ENCODE peak calls at places on chromosomes 3 and 15, in four cellular contexts. X, Y, J and P are unnamed samples.

GRCh38 chr15:23565395-23566069 is at the start of gene MKRN3:
- DNase-seq in J (peak), X (peak), Y (no peak), P (no peak)

GRCh38 chr3:153977148-153977547 is 144.0 kb upstream of the ARHGEF26 start:
- DNase-seq in Y (no peak), J (peak), X (no peak), P (no peak)

GRCh38 chr3:94036909-94037507 is 8.6 kb upstream of the STX19 start:
- DNase-seq in Y (no peak), X (no peak), J (peak), P (no peak)

GRCh38 chr15:89978914-89979313 is 22.2 kb upstream of the ZNF710 start:
- DNase-seq in Y (no peak), X (no peak), J (no peak), P (no peak)

GRCh38 chr15:27679621-27680521 is 419.2 kb downstream of the OCA2 start:
- DNase-seq in X (no peak), Y (no peak), J (no peak), P (no peak)

GRCh38 chr3:137738710-137739109 is 25.4 kb upstream of the SOX14 start:
- DNase-seq in X (no peak), Y (no peak), J (no peak), P (no peak)

GRCh38 chr15:66864871-66865281 is 162.8 kb downstream of the SMAD6 start:
- DNase-seq in X (peak), J (no peak), Y (no peak), P (no peak)

GRCh38 chr3:103949690-103950089 is 1417.0 kb upstream of the ALCAM start:
- DNase-seq in J (no peak), X (no peak), Y (no peak), P (no peak)

GRCh38 chr15:40106203-40107161 is 2.2 kb downstream of the BMF start:
- DNase-seq in X (no peak), J (peak), Y (peak), P (peak)

GRCh38 chr15:70114226-70114625 is 16.5 kb upstream of the TLE3 start:
- DNase-seq in Y (no peak), J (no peak), X (no peak), P (no peak)

GRCh38 chr3:49602877-49603411 is 48.7 kb downstream of the BSN start:
- DNase-seq in Y (no peak), X (no peak), J (no peak), P (no peak)

GRCh38 chr3:77464106-77464688 is 424.3 kb downstream of the ROBO2 start:
- DNase-seq in Y (no peak), J (no peak), X (no peak), P (no peak)

GRCh38 chr3:126849768-126850167 is 133.1 kb upstream of the PLXNA1 start:
- DNase-seq in J (no peak), X (no peak), Y (no peak), P (no peak)

GRCh38 chr3:62467936-62468722 is 94.8 kb upstream of the FEZF2 start:
- DNase-seq in J (no peak), Y (no peak), X (no peak), P (no peak)

GRCh38 chr3:39962566-39962965 is 153.2 kb downstream of the MYRIP start:
- DNase-seq in X (no peak), J (peak), Y (no peak), P (no peak)

GRCh38 chr3:155202626-155203025 is 90.9 kb downstream of the STRIT1 start:
- DNase-seq in J (peak), X (no peak), Y (peak), P (no peak)

GRCh38 chr3:17894434-17895060 is 152.1 kb upstream of the TBC1D5 start:
- DNase-seq in J (peak), X (no peak), Y (no peak), P (no peak)

GRCh38 chr3:184583345-184584000 is 21.9 kb downstream of the EPHB3 start:
- DNase-seq in X (peak), Y (no peak), J (no peak), P (no peak)

GRCh38 chr15:56765252-56765651 is 31.9 kb upstream of the ZNF280D start:
- DNase-seq in Y (no peak), X (no peak), J (peak), P (no peak)

GRCh38 chr3:109532257-109533216 is 195.2 kb upstream of the DPPA4 start:
- DNase-seq in J (peak), Y (no peak), X (peak), P (no peak)

GRCh38 chr15:42679285-42680141 is 57.4 kb downstream of the CDAN1 start:
- DNase-seq in X (no peak), J (no peak), Y (peak), P (no peak)

GRCh38 chr15:64096486-64097431 is 977 bp downstream of the SNX1 start:
- DNase-seq in Y (no peak), J (peak), X (no peak), P (no peak)

GRCh38 chr3:194756460-194757355 is 71.0 kb downstream of the FAM43A start:
- DNase-seq in X (peak), Y (no peak), J (no peak), P (peak)

GRCh38 chr15:61731081-61731480 is 329.2 kb downstream of the VPS13C start:
- DNase-seq in Y (no peak), X (no peak), J (no peak), P (no peak)

GRCh38 chr15:85580914-85581313 is 200.5 kb downstream of the AKAP13 start:
- DNase-seq in X (no peak), J (no peak), Y (no peak), P (peak)

GRCh38 chr3:157823050-157823449 is 283.2 kb downstream of the SHOX2 start:
- DNase-seq in X (no peak), J (no peak), Y (no peak), P (no peak)

GRCh38 chr15:63469190-63469589 is 35.2 kb upstream of the USP3 start:
- DNase-seq in X (no peak), J (no peak), Y (no peak), P (no peak)

GRCh38 chr15:29089731-29090616 is 179.6 kb downstream of the NSMCE3 start:
- DNase-seq in J (peak), Y (no peak), X (no peak), P (peak)

GRCh38 chr3:46593274-46593862 is 19.0 kb upstream of the FAM240A start:
- DNase-seq in Y (no peak), X (no peak), J (no peak), P (no peak)
- TF ChIP-seq CTCF in Y (no peak), X (no peak), J (no peak), P (no peak)

DNA sequence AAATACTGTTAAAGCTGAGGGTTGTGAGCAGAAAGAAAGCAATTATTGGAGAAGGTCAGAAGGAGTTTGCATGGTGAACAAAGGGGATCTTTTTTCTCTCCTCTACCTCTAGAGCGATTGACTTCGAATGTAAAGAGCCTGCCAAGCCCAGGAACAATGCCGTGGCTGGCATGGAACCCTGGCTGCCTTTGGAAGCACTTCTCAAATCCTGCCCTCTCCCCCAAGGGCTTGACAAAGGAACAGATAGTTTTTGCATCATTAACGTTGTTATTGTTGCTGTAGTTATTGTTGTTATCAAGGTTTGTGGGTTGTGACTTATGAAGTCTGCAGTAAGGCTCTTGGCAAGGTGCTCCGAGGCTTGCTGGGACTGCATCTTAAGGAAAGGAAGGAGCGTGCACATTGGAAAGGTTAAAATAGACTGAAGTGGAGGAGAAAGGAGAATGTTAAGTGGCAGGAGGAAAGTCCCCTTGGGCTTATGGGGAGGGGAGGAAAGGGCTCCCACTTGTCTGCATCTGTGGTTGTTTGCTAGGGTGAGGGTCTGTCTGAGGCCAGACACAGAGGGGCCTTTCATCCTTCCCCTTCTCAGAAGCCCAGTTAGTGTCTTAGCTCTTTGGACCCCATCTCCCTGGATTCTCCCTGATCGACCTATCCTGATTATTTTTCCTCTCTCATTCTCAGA is 16.8 kb downstream of the PDIA5 start:
- DNase-seq in J (peak), X (no peak), Y (no peak), P (no peak)
- H3K4me3 ChIP-seq in J (no peak), X (no peak), Y (no peak), P (no peak)

GRCh38 chr15:100132309-100132708 is 209.5 kb downstream of the ADAMTS17 start:
- DNase-seq in X (no peak), J (no peak), Y (no peak), P (no peak)
- TF ChIP-seq CTCF in X (no peak), J (no peak), Y (no peak), P (no peak)

GRCh38 chr3:188126931-188127330 is 27.0 kb upstream of the LPP start:
- DNase-seq in X (no peak), Y (no peak), J (no peak), P (no peak)
- H3K4me3 ChIP-seq in X (no peak), Y (no peak), J (no peak), P (no peak)

GRCh38 chr15:74809242-74809641 is 3.4 kb upstream of the LMAN1L start:
- DNase-seq in Y (no peak), X (no peak), J (no peak), P (no peak)

GRCh38 chr15:74808073-74808839 is 4.4 kb upstream of the LMAN1L start:
- DNase-seq in X (no peak), Y (no peak), J (no peak), P (no peak)

GRCh38 chr15:74807302-74807701 is 5.3 kb upstream of the LMAN1L start:
- DNase-seq in X (no peak), Y (no peak), J (no peak), P (no peak)

GRCh38 chr15:74809951-74810350 is 2.7 kb upstream of the LMAN1L start:
- DNase-seq in J (no peak), Y (no peak), X (no peak), P (no peak)

DNA sequence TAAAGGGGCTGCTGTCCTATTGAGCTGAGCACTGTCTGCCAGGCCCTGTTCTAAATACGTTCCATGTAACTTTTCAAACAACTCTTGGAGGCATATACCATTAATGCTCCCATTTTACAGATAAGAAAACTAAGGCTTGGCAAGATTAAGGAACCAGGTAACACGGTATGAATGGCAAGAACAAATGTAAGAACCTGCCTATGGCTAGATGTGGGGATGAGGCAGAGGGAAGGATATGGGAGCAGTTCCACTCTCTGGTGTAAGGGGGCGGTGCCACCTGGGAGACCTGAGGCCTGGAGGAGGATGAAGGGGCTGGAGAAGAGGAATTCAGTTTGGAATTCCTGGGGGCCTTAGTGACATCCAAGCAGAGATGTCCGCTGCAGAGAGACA is 3.8 kb upstream of the LMAN1L start:
- DNase-seq in J (no peak), Y (no peak), X (no peak), P (no peak)
- TF ChIP-seq CTCF in J (no peak), Y (no peak), X (no peak), P (no peak)

GRCh38 chr3:80682235-80682634 is 914.4 kb upstream of the ROBO1 start:
- DNase-seq in X (no peak), J (no peak), Y (no peak), P (no peak)
- H3K4me3 ChIP-seq in X (no peak), J (no peak), Y (no peak), P (no peak)

DNA sequence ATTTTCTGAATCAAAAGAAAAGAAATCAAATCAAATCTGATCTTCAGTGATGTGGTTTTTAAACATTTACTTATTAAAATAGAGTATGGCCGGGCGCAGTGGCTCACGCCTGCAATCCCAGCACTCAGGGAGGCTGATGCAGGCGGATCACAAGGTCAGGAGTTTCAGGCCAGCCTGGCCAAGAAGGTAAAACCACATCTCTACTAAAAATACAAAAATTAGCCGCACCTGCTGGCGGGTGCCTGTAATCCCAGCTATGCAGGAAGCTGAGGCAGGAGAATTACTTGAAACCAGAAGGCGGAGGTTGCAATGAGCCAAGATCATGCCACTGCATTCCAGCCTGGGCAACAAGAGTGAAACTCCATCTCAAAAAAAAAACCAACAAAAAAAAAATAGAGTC is 169.1 kb downstream of the ULK4 start:
- DNase-seq in X (no peak), J (no peak), Y (no peak), P (no peak)
- TF ChIP-seq CTCF in X (no peak), J (no peak), Y (no peak), P (no peak)

GRCh38 chr3:112391648-112392047 is 58.7 kb downstream of the CD200 start:
- DNase-seq in X (no peak), J (no peak), Y (no peak), P (no peak)
- H3K4me3 ChIP-seq in X (no peak), J (no peak), Y (no peak), P (no peak)